ENCODE peak calls at places on chromosomes 11 and 22, in nine cellular contexts. E is suprapubic skin; V is cardiac muscle cell; Y is HS-5; W is LoVo; B is activated gamma-delta T cell; P is activated CD8-positive, alpha-beta memory T cell treated with anti-CD3 and anti-CD28 coated beads, Interleukin-2, amount 10 ng/mL, durations not matched to agents 7 days and 5 days; S is left ventricle myocardium inferior; Q is adrenal gland. U is an unnamed sample.

GRCh38 chr22:24968066-24968561 is 15.6 kb downstream of the KIAA1671 start:
- DNase-seq in S (no peak), B (no peak), Q (peak), V (no peak), Y (no peak), P (no peak), W (peak), E (no peak), U (no peak)

GRCh38 chr11:1504581-1505290 is 18.2 kb upstream of the MOB2 start:
- DNase-seq in V (no peak), Q (no peak), W (no peak), E (no peak), Y (no peak), S (peak), B (no peak), P (no peak), U (no peak)

GRCh38 chr11:64933213-64933934 is 2.3 kb downstream of the GPHA2 start:
- DNase-seq in P (no peak), V (no peak), Y (no peak), B (no peak), E (no peak), S (no peak), W (no peak), Q (no peak), U (no peak)

GRCh38 chr11:62004473-62004872 is 37.0 kb upstream of the FTH1 start:
- DNase-seq in S (no peak), P (no peak), B (no peak), Y (peak), E (no peak), W (no peak), Q (peak), V (peak), U (no peak)

GRCh38 chr22:45886502-45886901 is 90.5 kb downstream of the WNT7B start:
- DNase-seq in B (no peak), V (no peak), S (peak), W (no peak), Q (no peak), P (no peak), Y (no peak), E (no peak), U (no peak)

GRCh38 chr11:7635137-7635536 is 38.2 kb downstream of the CYB5R2 start:
- DNase-seq in Y (no peak), V (no peak), E (no peak), Q (peak), P (no peak), W (no peak), S (peak), B (no peak), U (no peak)

GRCh38 chr22:22462813-22463567 is 45.6 kb downstream of the ZNF280B start:
- DNase-seq in Q (no peak), V (peak), E (no peak), Y (no peak), W (no peak), P (no peak), B (no peak), S (no peak), U (no peak)

GRCh38 chr11:1756791-1757771 is 6.6 kb downstream of the CTSD start:
- DNase-seq in E (no peak), P (no peak), Y (no peak), Q (no peak), S (no peak), B (no peak), W (no peak), V (no peak), U (no peak)

GRCh38 chr22:19971276-19972124 is 29.9 kb upstream of the TXNRD2 start:
- DNase-seq in Q (no peak), W (no peak), E (no peak), P (no peak), B (no peak), Y (no peak), V (no peak), S (no peak), U (no peak)

GRCh38 chr11:75603791-75604736 is 42.0 kb downstream of the SERPINH1 start:
- DNase-seq in P (no peak), E (no peak), Q (peak), S (no peak), B (no peak), V (peak), W (no peak), Y (peak), U (no peak)

GRCh38 chr11:862028-862703 is 19.5 kb downstream of the TSPAN4 start:
- DNase-seq in S (peak), W (no peak), P (no peak), Y (no peak), Q (peak), V (no peak), B (no peak), E (no peak), U (no peak)

GRCh38 chr11:2512431-2513407 is 67.9 kb downstream of the KCNQ1 start:
- DNase-seq in E (no peak), B (no peak), V (no peak), P (peak), Q (peak), W (no peak), S (peak), Y (no peak), U (peak)

GRCh38 chr11:57476883-57477506 is 16.7 kb downstream of the RTN4RL2 start:
- DNase-seq in W (peak), E (no peak), V (no peak), S (no peak), Y (no peak), Q (peak), P (no peak), B (no peak), U (no peak)

GRCh38 chr11:45106006-45106405 is 40.4 kb upstream of the PRDM11 start:
- DNase-seq in P (peak), Y (no peak), S (no peak), W (no peak), B (no peak), Q (no peak), V (no peak), E (peak), U (no peak)

GRCh38 chr11:19714387-19715363 is 2.0 kb downstream of the NAV2 start:
- DNase-seq in S (peak), B (no peak), V (peak), W (no peak), P (no peak), Q (peak), E (no peak), Y (peak), U (no peak)

GRCh38 chr11:120306519-120307242 is 18.4 kb upstream of the TLCD5 start:
- DNase-seq in E (no peak), Q (peak), S (no peak), P (no peak), V (peak), Y (no peak), W (peak), B (no peak), U (no peak)

GRCh38 chr11:36002196-36002595 is 58.3 kb downstream of the LDLRAD3 start:
- DNase-seq in B (no peak), Q (peak), Y (no peak), S (no peak), E (no peak), V (no peak), W (no peak), P (no peak), U (no peak)

GRCh38 chr11:42249956-42250355 is 790.5 kb upstream of the LRRC4C start:
- DNase-seq in Q (no peak), E (no peak), P (no peak), V (peak), B (no peak), S (no peak), W (no peak), Y (no peak), U (no peak)

GRCh38 chr11:65207918-65208784 is 26.4 kb downstream of the CAPN1 start:
- DNase-seq in Q (no peak), E (peak), P (no peak), S (no peak), Y (no peak), W (no peak), V (no peak), B (no peak), U (no peak)

GRCh38 chr11:11422291-11423128 is 69.5 kb upstream of the CSNK2A3 start:
- DNase-seq in S (no peak), Y (no peak), P (no peak), E (no peak), V (no peak), Q (no peak), W (no peak), B (no peak), U (no peak)

U was measured in activated CD4-positive, alpha-beta memory T cell treated with anti-CD3 and anti-CD28 coated beads, Interleukin-2, amount 10 ng/mL, durations not matched to agents 7 days and 5 days.